ENCODE peak calls at places on chromosomes 5 and 9, in six cellular contexts. H, M, P, K, U and G are unnamed samples.

GRCh38 chr5:180090769-180091546 is 19.4 kb upstream of the RNF130 start:
- DNase-seq in H (peak), M (peak), P (peak), K (peak), U (peak), G (no peak)

GRCh38 chr9:136438548-136438908 is 1.1 kb downstream of the INPP5E start:
- DNase-seq in H (no peak), M (peak), P (peak), K (peak), U (peak), G (peak)

GRCh38 chr9:79572891-79573696 is 1.3 kb downstream of the TLE4 start:
- DNase-seq in H (peak), M (peak), P (no peak), K (peak), U (peak), G (no peak)

GRCh38 chr5:81010636-81011035 is 50.5 kb downstream of the RASGRF2 start:
- DNase-seq in H (no peak), M (peak), P (peak), K (no peak), U (no peak), G (no peak)

GRCh38 chr9:113876806-113877236 is 712 bp downstream of the ZNF618 start:
- DNase-seq in H (no peak), M (peak), P (peak), K (peak), U (no peak), G (no peak)

GRCh38 chr5:1280177-1281037 is 14.5 kb downstream of the TERT start:
- DNase-seq in H (no peak), M (no peak), P (no peak), K (no peak), U (no peak), G (no peak)

GRCh38 chr9:71812385-71812784 is 44.1 kb upstream of the CEMIP2 start:
- DNase-seq in H (no peak), M (no peak), P (peak), K (no peak), U (no peak), G (no peak)

GRCh38 chr9:112382501-112383364 is 2.8 kb downstream of the HSDL2 start:
- DNase-seq in H (no peak), M (no peak), P (no peak), K (no peak), U (no peak), G (no peak)

GRCh38 chr5:937151-937924 is 44.7 kb downstream of the TRIP13 start:
- DNase-seq in H (no peak), M (no peak), P (no peak), K (no peak), U (no peak), G (no peak)

GRCh38 chr9:81819859-81820546 is 108.2 kb upstream of the SPATA31D4 start:
- DNase-seq in H (peak), M (no peak), P (peak), K (no peak), U (no peak), G (peak)

GRCh38 chr5:140671472-140672210 is 1.7 kb downstream of the DND1 start:
- DNase-seq in H (no peak), M (no peak), P (no peak), K (no peak), U (no peak), G (no peak)

GRCh38 chr5:1747803-1748085 is 51.9 kb downstream of the MRPL36 start:
- DNase-seq in H (no peak), M (no peak), P (no peak), K (no peak), U (no peak), G (no peak)

GRCh38 chr5:27702339-27702820 is 664.0 kb upstream of the CDH9 start:
- DNase-seq in H (no peak), M (peak), P (no peak), K (no peak), U (peak), G (peak)

GRCh38 chr5:150542933-150543445 is 35.1 kb downstream of the NDST1 start:
- DNase-seq in H (no peak), M (peak), P (no peak), K (no peak), U (no peak), G (no peak)

GRCh38 chr5:149782018-149782899 is 52.1 kb downstream of the PPARGC1B start:
- DNase-seq in H (no peak), M (no peak), P (no peak), K (no peak), U (no peak), G (no peak)

GRCh38 chr9:124768778-124769350 is 2.2 kb downstream of the NR6A1 start:
- DNase-seq in H (no peak), M (peak), P (no peak), K (no peak), U (no peak), G (no peak)

GRCh38 chr5:134092875-134093274 is 21.6 kb upstream of the TCF7 start:
- DNase-seq in H (no peak), M (no peak), P (peak), K (no peak), U (no peak), G (no peak)

GRCh38 chr9:33524431-33524947 is 438 bp downstream of the ANKRD18B start:
- DNase-seq in H (peak), M (peak), P (no peak), K (peak), U (peak), G (no peak)

GRCh38 chr5:40405230-40405629 is 274.5 kb upstream of the PTGER4 start:
- DNase-seq in H (no peak), M (peak), P (no peak), K (peak), U (no peak), G (no peak)

GRCh38 chr9:89766981-89767380 is 162.2 kb downstream of the GADD45G start:
- DNase-seq in H (no peak), M (peak), P (no peak), K (peak), U (no peak), G (no peak)

GRCh38 chr5:61866930-61867329 is 439.1 kb upstream of the KIF2A start:
- DNase-seq in H (no peak), M (peak), P (peak), K (no peak), U (no peak), G (no peak)

GRCh38 chr9:9004844-9005243 is 1205.3 kb upstream of the DMAC1 start:
- DNase-seq in H (no peak), M (no peak), P (no peak), K (no peak), U (peak), G (no peak)

GRCh38 chr5:161900981-161901380 is 53.1 kb downstream of the GABRA1 start:
- DNase-seq in H (no peak), M (no peak), P (no peak), K (no peak), U (no peak), G (no peak)

GRCh38 chr5:7419367-7419766 is 23.4 kb downstream of the ADCY2 start:
- DNase-seq in H (no peak), M (no peak), P (no peak), K (no peak), U (no peak), G (no peak)

GRCh38 chr9:131817627-131818026 is 77.8 kb upstream of the RAPGEF1 start:
- DNase-seq in H (no peak), M (no peak), P (no peak), K (no peak), U (no peak), G (no peak)

GRCh38 chr5:58133631-58134296 is 326.1 kb downstream of the PLK2 start:
- DNase-seq in H (no peak), M (no peak), P (peak), K (peak), U (no peak), G (no peak)

GRCh38 chr9:134271338-134272301 is 54.6 kb upstream of the RXRA start:
- DNase-seq in H (no peak), M (no peak), P (no peak), K (no peak), U (no peak), G (no peak)
- H2BK5ac ChIP-seq in H (no peak), M (no peak), P (no peak), K (no peak), U (no peak), G (no peak)

GRCh38 chr5:125202353-125202752 is 455.9 kb upstream of the ZNF608 start:
- DNase-seq in H (no peak), M (no peak), P (no peak), K (no peak), U (no peak), G (no peak)

GRCh38 chr5:125203039-125203438 is 456.6 kb upstream of the ZNF608 start:
- DNase-seq in H (no peak), M (no peak), P (no peak), K (no peak), U (no peak), G (no peak)

GRCh38 chr5:125199968-125200841 is 453.8 kb upstream of the ZNF608 start:
- DNase-seq in H (peak), M (peak), P (no peak), K (peak), U (peak), G (no peak)

GRCh38 chr5:125199373-125199772 is 452.9 kb upstream of the ZNF608 start:
- DNase-seq in H (no peak), M (no peak), P (no peak), K (no peak), U (no peak), G (no peak)

GRCh38 chr5:125200842-125201373 is 454.5 kb upstream of the ZNF608 start:
- DNase-seq in H (no peak), M (peak), P (no peak), K (no peak), U (no peak), G (no peak)
- H2BK120ac ChIP-seq in H (no peak), M (no peak), P (peak), K (no peak), U (no peak), G (no peak)

GRCh38 chr5:65766781-65767180 is 44.8 kb downstream of the NLN start:
- DNase-seq in H (peak), M (no peak), P (no peak), K (no peak), U (no peak), G (no peak)
- H2BK5ac ChIP-seq in H (no peak), M (no peak), P (no peak), K (no peak), U (no peak), G (no peak)

GRCh38 chr9:128656416-128657343 is at the start of gene DYNC2I2:
- DNase-seq in H (peak), M (peak), P (peak), K (peak), U (peak), G (peak)
- H2BK120ac ChIP-seq in H (peak), M (peak), P (peak), K (peak), U (peak), G (no peak)

GRCh38 chr9:127936347-127936852 is 1.3 kb downstream of the DPM2 start:
- DNase-seq in H (no peak), M (no peak), P (no peak), K (no peak), U (no peak), G (no peak)

GRCh38 chr9:127937046-127937382 is 640 bp downstream of the DPM2 start:
- DNase-seq in H (no peak), M (no peak), P (no peak), K (no peak), U (no peak), G (no peak)

GRCh38 chr9:127935765-127936221 is 1.9 kb downstream of the DPM2 start:
- DNase-seq in H (no peak), M (no peak), P (peak), K (no peak), U (no peak), G (no peak)

GRCh38 chr9:127938298-127938690 is 640 bp upstream of the DPM2 start:
- DNase-seq in H (peak), M (no peak), P (no peak), K (peak), U (peak), G (no peak)

DNA sequence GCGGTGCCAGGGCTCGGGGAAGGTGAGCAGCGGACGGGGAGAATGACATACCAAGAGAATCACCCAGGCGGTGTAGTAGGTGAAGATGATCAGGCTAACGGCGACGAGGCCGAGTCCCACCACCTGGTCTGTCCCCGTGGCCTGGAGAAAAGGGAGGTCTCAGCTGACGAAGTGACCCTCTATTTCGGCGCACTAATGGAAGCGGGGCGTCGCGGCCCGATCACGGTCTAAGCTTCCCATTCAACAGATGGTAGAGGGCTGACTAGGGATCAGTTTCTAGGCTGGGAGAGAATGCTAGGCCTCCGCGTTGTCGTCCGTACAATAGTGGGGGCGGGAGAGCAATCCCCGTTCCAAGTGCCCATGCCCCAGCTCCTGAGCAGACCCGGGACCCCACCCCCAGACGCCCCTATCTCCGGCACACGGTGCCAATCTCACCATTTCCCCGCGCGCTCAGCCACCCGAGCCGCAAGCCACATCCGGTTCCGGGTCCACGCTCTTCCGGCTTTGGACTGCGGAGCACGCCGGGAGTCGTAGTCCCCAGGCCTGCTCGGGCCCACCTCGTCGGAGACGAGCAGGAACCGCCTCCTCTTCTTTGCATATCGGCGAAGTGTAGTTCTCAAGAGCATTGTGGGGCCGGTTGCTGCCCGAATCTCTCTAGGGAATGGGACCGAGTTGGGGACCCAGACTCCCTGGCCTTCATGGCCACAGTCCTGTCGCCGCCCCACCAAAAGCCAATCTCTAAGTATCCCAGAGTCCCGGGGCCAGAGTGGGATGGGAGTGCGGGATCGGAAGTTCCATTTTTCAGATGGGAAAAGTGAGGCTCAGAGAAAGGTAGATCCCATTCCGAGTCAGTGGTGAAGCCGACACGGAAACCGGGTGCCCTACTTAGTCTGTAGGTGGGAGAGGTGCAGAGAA is at the start of gene DPM2:
- DNase-seq in H (peak), M (peak), P (peak), K (peak), U (peak), G (peak)
- H2BK5ac ChIP-seq in H (no peak), M (peak), P (peak), K (peak), U (no peak), G (peak)

DNA sequence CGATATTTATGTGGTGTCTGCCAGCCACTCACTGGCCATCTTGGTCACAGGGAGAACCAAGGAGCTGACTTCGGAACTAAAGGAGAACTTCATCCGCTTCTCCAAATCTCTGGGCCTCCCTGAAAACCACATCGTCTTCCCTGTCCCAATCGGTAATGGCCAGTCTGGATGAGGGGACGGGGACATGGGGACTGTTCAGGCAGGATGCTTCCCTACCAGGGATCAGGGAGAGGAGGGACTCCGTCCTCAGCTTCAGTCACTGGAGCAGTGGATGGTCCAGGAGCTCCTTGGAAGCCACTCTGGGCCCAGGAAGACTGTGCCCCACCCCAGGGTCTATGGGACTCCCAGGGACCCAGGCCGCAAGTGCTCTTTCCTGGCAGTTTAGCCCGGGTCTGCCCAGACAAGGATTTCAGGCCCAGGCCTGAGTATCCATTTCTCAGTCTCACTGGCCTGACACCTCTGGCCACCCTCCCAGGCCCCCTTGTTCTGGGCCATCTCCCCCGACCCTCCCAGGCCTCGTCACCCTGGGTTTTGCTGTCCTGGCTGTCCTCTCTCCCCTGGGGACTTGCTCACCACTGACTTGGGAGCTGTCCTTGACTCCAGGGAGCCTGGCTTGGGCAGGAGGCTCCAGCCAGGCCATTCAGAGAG is 3.0 kb downstream of the LCN2 start:
- DNase-seq in H (no peak), M (no peak), P (no peak), K (no peak), U (no peak), G (no peak)
- H2BK120ac ChIP-seq in H (no peak), M (no peak), P (no peak), K (no peak), U (no peak), G (no peak)

DNA sequence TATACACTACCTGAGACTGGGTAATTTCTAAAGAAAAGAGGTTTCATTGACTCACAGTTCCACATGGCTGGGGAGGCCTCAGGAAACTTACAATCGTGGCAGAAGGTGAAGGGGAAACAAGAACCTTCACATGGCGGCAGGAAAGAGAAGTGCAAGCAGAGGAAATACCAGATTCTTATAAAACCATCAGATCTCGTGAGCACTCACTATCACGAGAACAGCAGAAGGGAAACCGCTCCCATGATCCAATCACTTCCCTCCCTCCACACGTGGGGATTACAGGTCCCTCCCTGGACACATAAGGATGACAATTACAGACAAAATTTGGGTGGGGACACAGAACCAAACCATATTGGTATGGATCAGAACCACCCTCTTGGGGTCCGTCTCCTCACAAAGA is 44.2 kb upstream of the SPIN1 start:
- DNase-seq in H (no peak), M (no peak), P (no peak), K (peak), U (peak), G (no peak)
- H2BK5ac ChIP-seq in H (no peak), M (no peak), P (no peak), K (peak), U (no peak), G (no peak)

GRCh38 chr5:138873096-138873885 is 1.8 kb downstream of the LRRTM2 start:
- DNase-seq in H (no peak), M (no peak), P (no peak), K (no peak), U (no peak), G (no peak)

GRCh38 chr5:138873886-138874200 is 1.3 kb downstream of the LRRTM2 start:
- DNase-seq in H (no peak), M (no peak), P (no peak), K (no peak), U (no peak), G (no peak)

GRCh38 chr5:138869038-138869437 is 6.1 kb downstream of the LRRTM2 start:
- DNase-seq in H (no peak), M (no peak), P (no peak), K (no peak), U (no peak), G (no peak)

GRCh38 chr5:138869763-138870500 is 5.2 kb downstream of the LRRTM2 start:
- DNase-seq in H (no peak), M (peak), P (peak), K (no peak), U (no peak), G (no peak)

GRCh38 chr5:138870611-138871010 is 4.5 kb downstream of the LRRTM2 start:
- DNase-seq in H (no peak), M (peak), P (no peak), K (no peak), U (peak), G (peak)
- H2BK120ac ChIP-seq in H (no peak), M (no peak), P (peak), K (peak), U (no peak), G (no peak)

GRCh38 chr9:7135735-7136134 is 378.0 kb downstream of the KDM4C start:
- DNase-seq in H (no peak), M (no peak), P (no peak), K (no peak), U (no peak), G (no peak)

GRCh38 chr9:7132605-7133004 is 374.8 kb downstream of the KDM4C start:
- DNase-seq in H (no peak), M (no peak), P (no peak), K (no peak), U (no peak), G (no peak)

GRCh38 chr9:7129391-7129790 is 371.6 kb downstream of the KDM4C start:
- DNase-seq in H (no peak), M (no peak), P (no peak), K (peak), U (peak), G (no peak)

GRCh38 chr9:7125231-7125630 is 367.5 kb downstream of the KDM4C start:
- DNase-seq in H (no peak), M (no peak), P (no peak), K (no peak), U (no peak), G (no peak)

DNA sequence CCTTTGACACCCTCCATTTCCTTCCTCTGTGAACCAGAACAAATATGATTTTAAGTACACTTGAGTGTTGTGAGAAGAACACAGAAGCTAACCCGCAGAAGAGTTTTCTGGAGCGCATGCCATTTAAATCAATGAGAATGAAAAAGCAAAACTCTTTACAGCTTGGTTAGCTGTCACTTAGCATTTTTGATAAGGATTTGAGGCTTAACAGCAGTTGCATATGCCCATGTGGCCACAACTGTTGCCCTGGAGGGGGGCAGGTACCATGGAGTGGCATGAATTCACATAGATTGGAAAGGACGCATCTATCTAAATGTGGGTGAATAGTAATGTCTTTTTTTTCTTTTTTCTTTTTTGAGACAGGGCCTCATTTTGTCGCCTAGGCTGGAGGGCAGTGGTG is 372.6 kb downstream of the KDM4C start:
- DNase-seq in H (no peak), M (no peak), P (no peak), K (no peak), U (no peak), G (no peak)
- H2BK5ac ChIP-seq in H (no peak), M (no peak), P (no peak), K (no peak), U (no peak), G (no peak)